ENCODE peak calls at places on chromosomes 3 and 15, in four cellular contexts. Y is esophagus squamous epithelium; N is mesenchymal stem cell; H is CD8-positive, alpha-beta memory T cell. X is an unnamed sample.

GRCh38 chr3:4720316-4721075 is 227.3 kb downstream of the ITPR1 start:
- DNase-seq in N (peak; percentile 56), H (peak; percentile 16), Y (no peak), X (peak; percentile 65)

GRCh38 chr15:59457103-59457502 is 19.1 kb downstream of the FAM81A start:
- DNase-seq in Y (no peak), H (no peak), N (no peak), X (no peak)

GRCh38 chr3:30399394-30400181 is 206.8 kb upstream of the TGFBR2 start:
- DNase-seq in H (no peak), Y (no peak), N (peak; percentile 61), X (no peak)

GRCh38 chr3:170869645-170870593 is at the start of gene RPL22L1:
- DNase-seq in Y (no peak), H (peak; percentile 89), N (peak; percentile 97), X (peak; percentile 98)

GRCh38 chr3:9403463-9403862 is 6.0 kb downstream of the SETD5 start:
- DNase-seq in N (no peak), H (no peak), Y (no peak), X (no peak)

GRCh38 chr3:88336894-88337293 is 187.1 kb downstream of the C3orf38 start:
- DNase-seq in Y (no peak), H (no peak), N (no peak), X (no peak)

GRCh38 chr3:10366681-10367101 is 45.8 kb upstream of the SEC13 start:
- DNase-seq in H (no peak), N (peak; percentile 98), Y (no peak), X (peak; percentile 77)

GRCh38 chr3:111373861-111374260 is 168.1 kb upstream of the CD96 start:
- DNase-seq in H (no peak), Y (no peak), N (no peak), X (no peak)

GRCh38 chr15:94677202-94677790 is 445.9 kb downstream of the MCTP2 start:
- DNase-seq in H (no peak), N (no peak), Y (no peak), X (no peak)

GRCh38 chr15:75201609-75202250 is at the start of gene C15orf39:
- DNase-seq in Y (no peak), N (peak; percentile 74), H (peak; percentile 67), X (peak; percentile 85)

GRCh38 chr3:93934366-93935046 is 39.2 kb downstream of the PROS1 start:
- DNase-seq in Y (no peak), H (no peak), N (no peak), X (no peak)

GRCh38 chr3:30180305-30181275 is 425.8 kb upstream of the TGFBR2 start:
- DNase-seq in Y (no peak), H (no peak), N (no peak), X (peak; percentile 77)

GRCh38 chr3:128254967-128255366 is 101.7 kb downstream of the EEFSEC start:
- DNase-seq in N (no peak), Y (no peak), H (no peak), X (no peak)

GRCh38 chr3:47605646-47606045 is 27.0 kb upstream of the CSPG5 start:
- DNase-seq in N (peak; percentile 19), Y (no peak), H (no peak), X (no peak)

GRCh38 chr3:189664311-189664710 is 33.1 kb downstream of the TP63 start:
- DNase-seq in Y (no peak), H (no peak), N (peak; percentile 80), X (peak; percentile 50)

GRCh38 chr3:61449327-61450040 is 111.9 kb upstream of the PTPRG start:
- DNase-seq in H (no peak), Y (no peak), N (no peak), X (no peak)

GRCh38 chr15:70077436-70077835 is 20.3 kb downstream of the TLE3 start:
- DNase-seq in H (no peak), N (no peak), Y (no peak), X (no peak)

GRCh38 chr3:42906085-42906904 is at the start of gene ZNF662:
- DNase-seq in Y (no peak), H (no peak), N (no peak), X (no peak)

GRCh38 chr3:188432826-188433525 is 279.0 kb downstream of the LPP start:
- DNase-seq in Y (no peak), N (peak; percentile 66), H (no peak), X (peak; percentile 13)

GRCh38 chr3:110856916-110857315 is 214.7 kb upstream of the NECTIN3 start:
- DNase-seq in Y (no peak), H (no peak), N (no peak), X (no peak)

GRCh38 chr3:107063351-107063750 is 313.9 kb upstream of the CCDC54 start:
- DNase-seq in Y (no peak), N (peak; percentile 3), H (no peak), X (no peak)

GRCh38 chr3:48189321-48189720 is 1.1 kb upstream of the CDC25A start:
- DNase-seq in H (no peak), Y (no peak), N (no peak), X (no peak)

GRCh38 chr15:58066042-58066867 is 744 bp upstream of the ALDH1A2 start:
- DNase-seq in Y (no peak), H (peak; percentile 3), N (peak; percentile 44), X (peak; percentile 35)

GRCh38 chr3:94694001-94694400 is 631.1 kb downstream of the NSUN3 start:
- DNase-seq in Y (no peak), N (no peak), H (no peak), X (no peak)

GRCh38 chr3:188164248-188164687 is 10.3 kb downstream of the LPP start:
- DNase-seq in N (peak; percentile 42), H (no peak), Y (no peak), X (no peak)

GRCh38 chr3:151584603-151585002 is 123.7 kb upstream of the IGSF10 start:
- DNase-seq in Y (no peak), N (no peak), H (no peak), X (peak; percentile 79)

DNA sequence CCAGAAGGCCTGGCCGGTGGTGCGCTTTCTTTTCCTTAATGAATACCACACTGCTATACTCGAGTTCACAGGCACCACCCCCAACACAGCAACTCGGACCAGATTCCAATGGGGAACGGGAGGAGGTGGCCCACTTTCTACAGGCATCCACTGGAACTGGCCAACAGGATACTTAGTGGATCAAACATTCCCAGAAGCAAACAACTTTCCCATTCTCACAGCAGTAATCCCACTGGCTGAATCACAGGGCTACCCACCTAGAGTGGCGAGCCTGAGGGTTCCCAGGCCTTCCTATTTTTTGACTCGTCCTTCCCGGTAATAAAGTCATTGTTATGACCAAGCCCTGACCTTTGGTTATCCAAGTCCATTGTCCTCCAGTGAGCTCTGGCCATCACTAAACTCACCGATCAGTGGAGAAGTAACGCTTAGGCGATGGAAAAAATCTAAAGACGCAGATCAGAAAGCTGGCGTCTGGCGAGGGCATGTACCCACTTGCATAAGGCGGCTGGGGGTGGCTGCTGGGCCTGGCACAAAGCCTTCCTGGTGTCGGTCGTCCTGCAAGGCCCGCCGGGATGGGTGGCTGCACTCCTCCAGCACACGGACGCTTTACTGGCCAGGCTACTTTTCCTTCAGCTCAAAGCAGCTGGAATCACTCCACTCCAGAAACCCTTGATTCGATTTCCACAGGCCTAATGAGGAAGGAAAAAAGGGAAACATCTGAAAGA is 1.2 kb downstream of the EOGT start:
- DNase-seq in N (peak; percentile 17), H (no peak), Y (no peak), X (no peak)
- H3K4me3 ChIP-seq in N (peak overlapping the region; percentile 82), H (peak overlapping the region; percentile 53), Y (peak overlapping the region; percentile 84), X (no peak overlapping the region)

DNA sequence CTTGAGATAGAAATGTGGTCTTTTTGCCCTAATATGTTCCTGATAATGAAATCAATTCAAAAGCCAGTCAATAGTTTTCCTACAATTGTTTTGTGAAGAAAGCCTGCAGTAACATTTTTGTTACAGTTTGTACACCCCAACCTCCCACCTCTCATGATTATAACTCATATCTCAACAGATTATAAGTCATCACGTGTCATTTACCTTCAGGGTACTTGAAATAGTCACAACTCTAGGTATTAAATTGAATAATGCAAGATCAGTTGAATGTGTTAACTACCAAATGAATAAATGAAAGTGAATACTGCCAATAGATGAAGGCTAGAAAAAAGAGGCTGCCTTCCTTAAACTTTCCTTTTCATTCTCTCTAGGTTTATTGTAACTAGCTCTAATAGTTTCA is 32.9 kb upstream of the CTDSPL2 start:
- DNase-seq in H (no peak), N (no peak), Y (no peak), X (no peak)
- H3K4me3 ChIP-seq in H (no peak overlapping the region), N (no peak overlapping the region), Y (no peak overlapping the region), X (no peak overlapping the region)

GRCh38 chr3:160226740-160227048 is 1.5 kb downstream of the C3orf80 start:
- DNase-seq in N (no peak), Y (no peak), H (no peak), X (no peak)
- H3K4me3 ChIP-seq in N (no peak overlapping the region), Y (peak overlapping the region; percentile 63), H (no peak overlapping the region), X (no peak overlapping the region)

DNA sequence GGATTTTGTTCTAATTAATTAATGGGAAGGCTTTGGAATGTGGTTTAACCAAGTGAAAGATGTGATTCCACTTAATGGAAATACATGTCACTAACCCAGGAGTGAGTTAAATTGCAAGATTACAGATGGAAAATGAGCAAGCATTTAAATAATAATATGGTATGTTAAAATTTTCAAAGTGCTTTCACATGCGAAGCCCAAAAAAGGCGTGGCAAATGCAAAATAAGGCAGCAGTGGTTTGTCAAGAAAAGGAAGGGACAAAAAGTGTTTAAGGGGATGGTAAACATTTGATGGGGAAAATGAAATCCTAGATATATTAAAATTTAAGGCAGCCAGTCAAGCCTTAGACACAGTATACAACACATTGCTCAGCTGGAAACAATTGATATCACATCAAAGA is 2.9 kb downstream of the TICRR start:
- DNase-seq in Y (no peak), N (no peak), H (no peak), X (no peak)
- H3K4me3 ChIP-seq in Y (no peak overlapping the region), N (no peak overlapping the region), H (no peak overlapping the region), X (peak overlapping the region; percentile 85)

GRCh38 chr3:24154751-24155150 is 209.7 kb downstream of the NR1D2 start:
- DNase-seq in H (no peak), Y (no peak), N (no peak), X (no peak)

GRCh38 chr3:24156466-24156865 is 211.4 kb downstream of the NR1D2 start:
- DNase-seq in Y (no peak), H (no peak), N (peak; percentile 77), X (peak; percentile 50)

GRCh38 chr3:24155291-24155690 is 210.2 kb downstream of the NR1D2 start:
- DNase-seq in N (no peak), H (no peak), Y (no peak), X (no peak)

GRCh38 chr3:24151595-24151994 is 206.5 kb downstream of the NR1D2 start:
- DNase-seq in N (no peak), H (no peak), Y (no peak), X (no peak)

GRCh38 chr3:24154003-24154695 is 209.1 kb downstream of the NR1D2 start:
- DNase-seq in H (no peak), Y (no peak), N (no peak), X (no peak)
- H3K4me3 ChIP-seq in H (no peak overlapping the region), Y (no peak overlapping the region), N (no peak overlapping the region), X (no peak overlapping the region)

GRCh38 chr15:62848631-62849050 is 193.9 kb upstream of the TPM1 start:
- DNase-seq in N (peak; percentile 43), H (no peak), Y (no peak), X (no peak)

GRCh38 chr15:62847900-62848489 is 194.6 kb upstream of the TPM1 start:
- DNase-seq in H (peak; percentile 24), N (peak; percentile 54), Y (no peak), X (peak; percentile 64)

GRCh38 chr15:62850791-62851291 is 191.7 kb upstream of the TPM1 start:
- DNase-seq in Y (no peak), N (peak; percentile 38), H (no peak), X (no peak)

GRCh38 chr15:62849316-62850129 is 193.0 kb upstream of the TPM1 start:
- DNase-seq in N (peak; percentile 7), H (no peak), Y (no peak), X (no peak)

GRCh38 chr15:62850318-62850717 is 192.2 kb upstream of the TPM1 start:
- DNase-seq in N (no peak), Y (no peak), H (no peak), X (no peak)
- H3K4me3 ChIP-seq in N (no peak overlapping the region), Y (no peak overlapping the region), H (no peak overlapping the region), X (no peak overlapping the region)

X was measured in NB4.